ENCODE peak calls at places on chromosomes 3 and 15, in four cellular contexts. F is stimulated activated CD4-positive, alpha-beta T cell treated with anti-CD3 and anti-CD28 coated beads, Interleukin-1b, Interleukin-23, amount 100 ng/mL, for 1 hour; R is foreskin fibroblast; U is naive thymus-derived CD8-positive, alpha-beta T cell. C is an unnamed sample.

GRCh38 chr3:169454823-169455222 is 208.7 kb downstream of the MECOM start:
- DNase-seq in F (no peak), R (peak), U (no peak), C (no peak)

GRCh38 chr3:64311424-64311920 is 86.2 kb upstream of the PRICKLE2 start:
- DNase-seq in F (no peak), R (no peak), U (no peak), C (no peak)

GRCh38 chr3:78255403-78255802 is 1215.5 kb downstream of the ROBO2 start:
- DNase-seq in F (no peak), R (peak), U (no peak), C (no peak)

GRCh38 chr3:135753506-135753905 is 212.0 kb upstream of the PPP2R3A start:
- DNase-seq in F (no peak), R (no peak), U (no peak), C (no peak)

GRCh38 chr3:123716421-123716820 is 131.6 kb upstream of the HACD2 start:
- DNase-seq in F (no peak), R (no peak), U (no peak), C (no peak)

GRCh38 chr3:27431116-27431515 is 53.1 kb downstream of the SLC4A7 start:
- DNase-seq in F (no peak), R (peak), U (no peak), C (no peak)

GRCh38 chr3:149224736-149225594 is 3.3 kb upstream of the CP start:
- DNase-seq in F (no peak), R (peak), U (peak), C (no peak)

GRCh38 chr3:264394-265156 is 68.0 kb downstream of the CHL1 start:
- DNase-seq in F (no peak), R (no peak), U (no peak), C (no peak)

GRCh38 chr3:141370065-141370533 is 1.8 kb downstream of the ZBTB38 start:
- DNase-seq in F (peak), R (peak), U (peak), C (no peak)

GRCh38 chr3:136042608-136043221 is 77.2 kb downstream of the PPP2R3A start:
- DNase-seq in F (no peak), R (peak), U (peak), C (no peak)

GRCh38 chr3:82055792-82056191 is 294.3 kb upstream of the GBE1 start:
- DNase-seq in F (no peak), R (no peak), U (no peak), C (no peak)

GRCh38 chr3:196989721-196990262 is 21.2 kb upstream of the PIGZ start:
- DNase-seq in F (no peak), R (no peak), U (no peak), C (no peak)

GRCh38 chr15:60083318-60083717 is 79.2 kb downstream of the FOXB1 start:
- DNase-seq in F (no peak), R (no peak), U (no peak), C (no peak)

GRCh38 chr3:126146525-126147146 is 33.8 kb downstream of the ALDH1L1 start:
- DNase-seq in F (no peak), R (no peak), U (no peak), C (no peak)

GRCh38 chr3:150293401-150294001 is 114.6 kb upstream of the TSC22D2 start:
- DNase-seq in F (no peak), R (peak), U (no peak), C (no peak)

GRCh38 chr3:98770261-98771039 is 7.3 kb downstream of the ST3GAL6 start:
- DNase-seq in F (no peak), R (no peak), U (peak), C (no peak)

GRCh38 chr15:58212909-58213526 is 74.8 kb downstream of the AQP9 start:
- DNase-seq in F (no peak), R (no peak), U (no peak), C (no peak)

GRCh38 chr3:155884292-155884691 is 13.8 kb downstream of the GMPS start:
- DNase-seq in F (no peak), R (no peak), U (no peak), C (no peak)

GRCh38 chr3:12963869-12964712 is 109.1 kb downstream of the IQSEC1 start:
- DNase-seq in F (no peak), R (no peak), U (no peak), C (no peak)

GRCh38 chr3:117597865-117598264 is 888.3 kb downstream of the TUSC7 start:
- DNase-seq in F (no peak), R (no peak), U (no peak), C (no peak)

GRCh38 chr15:70269991-70270751 is 172.5 kb upstream of the TLE3 start:
- DNase-seq in F (no peak), R (no peak), U (peak), C (no peak)

GRCh38 chr15:37132826-37133417 is 32.6 kb upstream of the MEIS2 start:
- DNase-seq in F (no peak), R (no peak), U (no peak), C (no peak)

GRCh38 chr3:9911863-9912262 is 5.0 kb upstream of the IL17RC start:
- DNase-seq in F (no peak), R (no peak), U (no peak), C (no peak)

GRCh38 chr3:149188494-149188893 is 33.1 kb downstream of the CP start:
- DNase-seq in F (no peak), R (peak), U (no peak), C (no peak)

GRCh38 chr15:36691596-36691995 is 112.2 kb downstream of the CDIN1 start:
- DNase-seq in F (no peak), R (no peak), U (no peak), C (no peak)

GRCh38 chr3:44019736-44020135 is 221.9 kb upstream of the TOPAZ1 start:
- DNase-seq in F (no peak), R (no peak), U (no peak), C (no peak)